ENCODE peak calls at places on chromosomes 12 and 14, in four cellular contexts. E is GM23248, X is AG10803, I is mucosa of descending colon. T is an unnamed sample.

GRCh38 chr12:131896080-131896810 is 1.8 kb downstream of the ULK1 start:
- DNase-seq in E (peak; percentile 94), X (peak; percentile 89), I (peak; percentile 94), T (peak; percentile 66)

GRCh38 chr12:132028111-132028510 is 78.4 kb downstream of the EP400 start:
- DNase-seq in E (no peak), X (no peak), I (no peak), T (no peak)

GRCh38 chr14:101235872-101236221 is 325.4 kb upstream of the DIO3 start:
- DNase-seq in E (no peak), X (no peak), I (no peak), T (no peak)

GRCh38 chr14:97417331-97417730 is 620.1 kb downstream of the VRK1 start:
- DNase-seq in E (no peak), X (no peak), I (no peak), T (no peak)

GRCh38 chr12:92467886-92468285 is 234.9 kb upstream of the PLEKHG7 start:
- DNase-seq in E (no peak), X (no peak), I (no peak), T (no peak)

GRCh38 chr12:57171668-57172067 is 24.2 kb upstream of the LRP1-AS start:
- DNase-seq in E (peak; percentile 93), X (peak; percentile 83), I (no peak), T (no peak)

GRCh38 chr12:124620606-124621295 is 53.3 kb upstream of the NCOR2 start:
- DNase-seq in E (peak; percentile 96), X (peak; percentile 79), I (no peak), T (peak; percentile 35)

GRCh38 chr14:60639677-60640076 is 9.6 kb downstream of the SIX1 start:
- DNase-seq in E (no peak), X (no peak), I (no peak), T (no peak)

GRCh38 chr12:30794591-30795409 is 40.0 kb upstream of the CAPRIN2 start:
- DNase-seq in E (peak; percentile 92), X (peak; percentile 68), I (no peak), T (peak; percentile 71)

GRCh38 chr12:65741662-65742480 is 82.4 kb upstream of the HMGA2 start:
- DNase-seq in E (peak; percentile 79), X (peak; percentile 41), I (peak; percentile 35), T (peak; percentile 28)

GRCh38 chr12:65740873-65741600 is 83.2 kb upstream of the HMGA2 start:
- DNase-seq in E (peak; percentile 88), X (peak; percentile 71), I (peak; percentile 90), T (peak; percentile 56)

GRCh38 chr12:65739606-65740005 is 84.7 kb upstream of the HMGA2 start:
- DNase-seq in E (no peak), X (no peak), I (no peak), T (no peak)

GRCh38 chr12:65740506-65740872 is 83.8 kb upstream of the HMGA2 start:
- DNase-seq in E (peak; percentile 17), X (peak; percentile 21), I (no peak), T (no peak)

GRCh38 chr12:65742481-65742971 is 81.8 kb upstream of the HMGA2 start:
- DNase-seq in E (peak; percentile 68), X (peak; percentile 37), I (no peak), T (no peak)
- H3K4me3 ChIP-seq in E (peak overlapping the region; percentile 80), X (peak overlapping the region; percentile 77), I (no peak overlapping the region), T (peak overlapping the region; percentile 77)

GRCh38 chr12:70486588-70486987 is 120.5 kb downstream of the KCNMB4 start:
- DNase-seq in E (no peak), X (no peak), I (no peak), T (no peak)
- H3K4me3 ChIP-seq in E (no peak overlapping the region), X (no peak overlapping the region), I (no peak overlapping the region), T (no peak overlapping the region)

DNA sequence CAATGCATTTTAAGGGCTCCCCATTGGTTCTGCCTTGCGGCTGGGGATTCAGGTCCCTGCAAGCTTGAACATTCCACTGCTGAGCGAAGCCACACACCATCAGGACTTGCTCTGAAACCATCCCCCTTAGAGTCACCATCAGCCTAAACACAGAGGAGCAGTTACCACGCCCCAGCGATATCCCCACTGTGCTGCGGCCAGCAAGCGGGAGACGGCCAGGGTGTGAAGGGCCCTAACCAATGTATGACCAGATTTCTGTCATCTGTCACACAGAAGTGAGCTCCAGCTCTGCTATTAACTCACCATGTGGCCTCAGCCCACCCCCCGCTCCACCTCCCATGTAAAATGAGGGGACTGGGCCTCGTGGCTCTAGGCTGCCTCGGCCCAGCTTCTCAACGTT is 29.6 kb downstream of the CCDC88C start:
- DNase-seq in E (no peak), X (no peak), I (no peak), T (no peak)
- H3K4me3 ChIP-seq in E (no peak overlapping the region), X (no peak overlapping the region), I (no peak overlapping the region), T (no peak overlapping the region)

DNA sequence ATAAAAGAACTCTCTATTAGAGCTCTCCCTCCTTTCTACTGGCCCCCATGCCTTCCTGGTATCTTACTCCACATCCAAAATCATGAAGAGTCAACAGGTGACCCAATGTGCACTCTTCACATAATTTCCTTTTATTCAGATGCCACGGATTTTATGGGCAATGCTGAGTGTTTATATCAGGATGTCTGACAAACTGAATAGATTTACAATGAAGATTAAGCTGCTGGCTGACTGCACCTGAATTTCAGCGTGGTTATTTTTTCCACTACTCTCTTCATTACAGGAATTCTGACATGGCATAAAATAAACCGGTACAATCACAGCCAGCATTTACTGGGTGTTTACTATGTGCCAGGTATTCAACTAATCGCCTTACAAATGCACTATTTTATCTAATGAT is 29.4 kb upstream of the CERS5 start:
- DNase-seq in E (no peak), X (no peak), I (no peak), T (no peak)
- H3K4me3 ChIP-seq in E (no peak overlapping the region), X (no peak overlapping the region), I (no peak overlapping the region), T (no peak overlapping the region)

T was measured in skeletal muscle cell.